ENCODE peak calls at places on chromosomes 6 and 20, in nine cellular contexts. One of them, this sample, is unnamed.

GRCh38 chr6:75206338-75207210 is 721 bp upstream of the COL12A1 start:
- DNase-seq in stomach: no peak
- DNase-seq in effector memory CD4-positive, alpha-beta T cell: no peak
- DNase-seq in WTC11: no peak
- DNase-seq in activated T-cell treated with anti-CD3 and anti-CD28 coated beads, Interleukin-2, amount 50 U/mL, for 1 hour: peak; percentile 19
- DNase-seq in CD4-positive, alpha-beta T cell: no peak
- DNase-seq in GM13977: peak; percentile 27
- DNase-seq in HFF-Myc: no peak
- DNase-seq in Ammon's horn: no peak
- DNase-seq in this sample: no peak

GRCh38 chr20:5065489-5066383 is 54.0 kb downstream of the PCNA start:
- DNase-seq in effector memory CD4-positive, alpha-beta T cell: no peak
- DNase-seq in HFF-Myc: peak; percentile 74
- DNase-seq in GM13977: no peak
- DNase-seq in activated T-cell treated with anti-CD3 and anti-CD28 coated beads, Interleukin-2, amount 50 U/mL, for 1 hour: no peak
- DNase-seq in stomach: peak; percentile 70
- DNase-seq in CD4-positive, alpha-beta T cell: no peak
- DNase-seq in Ammon's horn: peak; percentile 27
- DNase-seq in WTC11: no peak
- DNase-seq in this sample: no peak

GRCh38 chr6:15593798-15594197 is 69.0 kb downstream of the DTNBP1 start:
- DNase-seq in effector memory CD4-positive, alpha-beta T cell: no peak
- DNase-seq in GM13977: no peak
- DNase-seq in HFF-Myc: no peak
- DNase-seq in Ammon's horn: no peak
- DNase-seq in WTC11: no peak
- DNase-seq in stomach: no peak
- DNase-seq in CD4-positive, alpha-beta T cell: no peak
- DNase-seq in activated T-cell treated with anti-CD3 and anti-CD28 coated beads, Interleukin-2, amount 50 U/mL, for 1 hour: no peak
- DNase-seq in this sample: no peak

GRCh38 chr20:57389695-57390603 is 1.2 kb upstream of the RBM38 start:
- DNase-seq in GM13977: peak; percentile 75
- DNase-seq in WTC11: peak; percentile 54
- DNase-seq in HFF-Myc: no peak
- DNase-seq in stomach: no peak
- DNase-seq in activated T-cell treated with anti-CD3 and anti-CD28 coated beads, Interleukin-2, amount 50 U/mL, for 1 hour: peak; percentile 60
- DNase-seq in Ammon's horn: no peak
- DNase-seq in CD4-positive, alpha-beta T cell: peak; percentile 38
- DNase-seq in effector memory CD4-positive, alpha-beta T cell: peak; percentile 65
- DNase-seq in this sample: no peak

GRCh38 chr6:41940759-41941279 is 789 bp downstream of the CCND3 start:
- DNase-seq in Ammon's horn: peak; percentile 28
- DNase-seq in WTC11: peak; percentile 54
- DNase-seq in activated T-cell treated with anti-CD3 and anti-CD28 coated beads, Interleukin-2, amount 50 U/mL, for 1 hour: peak; percentile 59
- DNase-seq in effector memory CD4-positive, alpha-beta T cell: peak; percentile 28
- DNase-seq in GM13977: no peak
- DNase-seq in CD4-positive, alpha-beta T cell: peak; percentile 38
- DNase-seq in stomach: peak; percentile 44
- DNase-seq in HFF-Myc: no peak
- DNase-seq in this sample: no peak

GRCh38 chr6:80638222-80639055 is 532.0 kb downstream of the BCKDHB start:
- DNase-seq in CD4-positive, alpha-beta T cell: no peak
- DNase-seq in stomach: peak; percentile 53
- DNase-seq in effector memory CD4-positive, alpha-beta T cell: no peak
- DNase-seq in GM13977: peak; percentile 9
- DNase-seq in activated T-cell treated with anti-CD3 and anti-CD28 coated beads, Interleukin-2, amount 50 U/mL, for 1 hour: no peak
- DNase-seq in HFF-Myc: peak; percentile 97
- DNase-seq in WTC11: no peak
- DNase-seq in Ammon's horn: peak; percentile 35
- DNase-seq in this sample: no peak

GRCh38 chr20:18058661-18059467 is 1.1 kb upstream of the OVOL2 start:
- DNase-seq in Ammon's horn: no peak
- DNase-seq in effector memory CD4-positive, alpha-beta T cell: no peak
- DNase-seq in CD4-positive, alpha-beta T cell: no peak
- DNase-seq in GM13977: no peak
- DNase-seq in stomach: peak; percentile 67
- DNase-seq in activated T-cell treated with anti-CD3 and anti-CD28 coated beads, Interleukin-2, amount 50 U/mL, for 1 hour: no peak
- DNase-seq in HFF-Myc: no peak
- DNase-seq in WTC11: peak; percentile 77
- DNase-seq in this sample: no peak

GRCh38 chr6:2938632-2939083 is 32.7 kb downstream of the SERPINB6 start:
- DNase-seq in activated T-cell treated with anti-CD3 and anti-CD28 coated beads, Interleukin-2, amount 50 U/mL, for 1 hour: peak; percentile 6
- DNase-seq in effector memory CD4-positive, alpha-beta T cell: no peak
- DNase-seq in GM13977: no peak
- DNase-seq in CD4-positive, alpha-beta T cell: no peak
- DNase-seq in Ammon's horn: no peak
- DNase-seq in stomach: peak; percentile 14
- DNase-seq in HFF-Myc: no peak
- DNase-seq in WTC11: no peak
- DNase-seq in this sample: no peak

GRCh38 chr6:31734703-31735500 is 1.4 kb downstream of the CLIC1 start:
- DNase-seq in effector memory CD4-positive, alpha-beta T cell: peak; percentile 60
- DNase-seq in HFF-Myc: no peak
- DNase-seq in stomach: peak; percentile 54
- DNase-seq in activated T-cell treated with anti-CD3 and anti-CD28 coated beads, Interleukin-2, amount 50 U/mL, for 1 hour: peak; percentile 62
- DNase-seq in CD4-positive, alpha-beta T cell: peak; percentile 55
- DNase-seq in Ammon's horn: no peak
- DNase-seq in WTC11: no peak
- DNase-seq in GM13977: peak; percentile 79
- DNase-seq in this sample: no peak

This sample was measured in midbrain.